ENCODE peak calls at places on chromosome 15, in five cellular contexts. V, U, P, L and A are unnamed samples.

GRCh38 chr15:63967616-63968015 is 78.7 kb downstream of the DAPK2 start:
- DNase-seq in V (no peak), U (no peak), P (no peak), L (no peak), A (no peak)

GRCh38 chr15:77440378-77440999 is 19.8 kb downstream of the HMG20A start:
- DNase-seq in V (no peak), U (no peak), P (no peak), L (no peak), A (no peak)

GRCh38 chr15:99249270-99249817 is at the start of gene TTC23:
- DNase-seq in V (no peak), U (no peak), P (no peak), L (no peak), A (no peak)

GRCh38 chr15:60301024-60301423 is 96.8 kb downstream of the ANXA2 start:
- DNase-seq in V (no peak), U (no peak), P (no peak), L (no peak), A (no peak)

GRCh38 chr15:95829062-95829461 is 501.4 kb upstream of the NR2F2 start:
- DNase-seq in V (no peak), U (no peak), P (no peak), L (no peak), A (no peak)

GRCh38 chr15:33243869-33244268 is 49.4 kb upstream of the FMN1 start:
- DNase-seq in V (no peak), U (no peak), P (no peak), L (no peak), A (no peak)

GRCh38 chr15:90497912-90498311 is 31.8 kb upstream of the CRTC3 start:
- DNase-seq in V (no peak), U (no peak), P (no peak), L (no peak), A (peak; percentile 35)

GRCh38 chr15:44092221-44092620 is 102.8 kb downstream of the FRMD5 start:
- DNase-seq in V (no peak), U (no peak), P (no peak), L (no peak), A (no peak)

GRCh38 chr15:41698779-41699178 is 38.6 kb downstream of the MGA start:
- DNase-seq in V (no peak), U (no peak), P (no peak), L (no peak), A (no peak)

GRCh38 chr15:48370460-48370859 is 39.2 kb downstream of the DUT start:
- DNase-seq in V (no peak), U (no peak), P (no peak), L (no peak), A (no peak)

GRCh38 chr15:45858491-45858890 is 223.7 kb downstream of the SQOR start:
- DNase-seq in V (no peak), U (no peak), P (no peak), L (no peak), A (no peak)

GRCh38 chr15:76335851-76336253 is 721 bp upstream of the ISL2 start:
- DNase-seq in V (no peak), U (no peak), P (no peak), L (no peak), A (no peak)